ENCODE peak calls at places on chromosomes 4 and X, in four cellular contexts. P is HCT116, H is GM23338, L is PC-3. N is an unnamed sample.

GRCh38 chr4:184016742-184017668 is 111.9 kb downstream of the STOX2 start:
- DNase-seq in P (no peak), H (no peak), L (no peak), N (no peak)

GRCh38 chr4:123997116-123997515 is 600.5 kb downstream of the SPRY1 start:
- DNase-seq in P (peak; percentile 4), H (peak; percentile 10), L (peak; percentile 6), N (no peak)

GRCh38 chr4:122914292-122914904 is 8.0 kb downstream of the NUDT6 start:
- DNase-seq in P (no peak), H (peak; percentile 43), L (peak; percentile 58), N (peak; percentile 78)

GRCh38 chr4:53551281-53551864 is 39.9 kb downstream of the LNX1 start:
- DNase-seq in P (no peak), H (no peak), L (no peak), N (no peak)

GRCh38 chr4:85898236-85898635 is 423.3 kb downstream of the ARHGAP24 start:
- DNase-seq in P (no peak), H (no peak), L (no peak), N (no peak)

GRCh38 chr4:78024085-78024484 is 33.0 kb upstream of the FRAS1 start:
- DNase-seq in P (no peak), H (no peak), L (no peak), N (no peak)

GRCh38 chr4:85153221-85153620 is 186.7 kb upstream of the WDFY3 start:
- DNase-seq in P (no peak), H (no peak), L (no peak), N (no peak)

GRCh38 chr4:118363166-118363565 is 10.4 kb upstream of the PRSS12 start:
- DNase-seq in P (no peak), H (no peak), L (no peak), N (no peak)

GRCh38 chr4:145099653-145100052 is 1.5 kb downstream of the ABCE1 start:
- DNase-seq in P (no peak), H (no peak), L (peak; percentile 35), N (peak; percentile 72)

GRCh38 chr4:125420499-125420898 is 105.7 kb downstream of the FAT4 start:
- DNase-seq in P (no peak), H (no peak), L (no peak), N (no peak)

GRCh38 chrX:139423186-139423585 is 107.4 kb upstream of the F9 start:
- DNase-seq in P (no peak), H (no peak), L (no peak), N (no peak)

GRCh38 chrX:40644821-40645358 is 2.5 kb downstream of the CXorf38 start:
- DNase-seq in P (no peak), H (no peak), L (peak; percentile 72), N (peak; percentile 80)

GRCh38 chrX:153378607-153379006 is 22.5 kb downstream of the PNMA6E start:
- DNase-seq in P (no peak), H (no peak), L (no peak), N (no peak)

GRCh38 chrX:9670136-9670905 is 95.3 kb downstream of the GPR143 start:
- DNase-seq in P (no peak), H (no peak), L (no peak), N (no peak)

GRCh38 chr4:118124977-118125376 is 90.7 kb downstream of the NDST3 start:
- DNase-seq in P (no peak), H (no peak), L (no peak), N (no peak)

GRCh38 chr4:106851686-106852085 is 184.4 kb downstream of the DKK2 start:
- DNase-seq in P (no peak), H (no peak), L (no peak), N (no peak)

GRCh38 chrX:19063030-19063429 is 59.2 kb downstream of the ADGRG2 start:
- DNase-seq in P (no peak), H (no peak), L (peak; percentile 48), N (no peak)

GRCh38 chrX:155246748-155247147 is 17.5 kb downstream of the RAB39B start:
- DNase-seq in P (no peak), H (no peak), L (no peak), N (no peak)

GRCh38 chr4:337932-338758 is 531 bp downstream of the ZNF141 start:
- DNase-seq in P (no peak), H (no peak), L (no peak), N (peak; percentile 58)

GRCh38 chr4:60724623-60725022 is 475.5 kb upstream of the ADGRL3 start:
- DNase-seq in P (no peak), H (peak; percentile 8), L (peak; percentile 92), N (no peak)

GRCh38 chr4:3415471-3416141 is 26.2 kb upstream of the HGFAC start:
- DNase-seq in P (no peak), H (no peak), L (no peak), N (no peak)

GRCh38 chrX:2629316-2630168 is 61.6 kb upstream of the CD99 start:
- DNase-seq in P (no peak), H (no peak), L (no peak), N (peak; percentile 87)

GRCh38 chr4:7428261-7429068 is 6.3 kb downstream of the PSAPL1 start:
- DNase-seq in P (no peak), H (peak; percentile 45), L (no peak), N (no peak)

GRCh38 chr4:21991050-21991449 is 42.5 kb upstream of the KCNIP4 start:
- DNase-seq in P (no peak), H (no peak), L (no peak), N (no peak)

GRCh38 chr4:84279678-84280077 is 219.4 kb downstream of the NKX6-1 start:
- DNase-seq in P (no peak), H (no peak), L (peak; percentile 30), N (no peak)

GRCh38 chrX:24846551-24847170 is 152.9 kb downstream of the POLA1 start:
- DNase-seq in P (no peak), H (no peak), L (no peak), N (no peak)

GRCh38 chr4:108690738-108691137 is 40.3 kb downstream of the OSTC start:
- DNase-seq in P (no peak), H (no peak), L (no peak), N (no peak)

GRCh38 chrX:113370001-113370400 is 529.4 kb upstream of the AMOT start:
- DNase-seq in P (no peak), H (peak; percentile 2), L (no peak), N (no peak)

GRCh38 chr4:118967393-118967792 is 78.7 kb downstream of the SYNPO2 start:
- DNase-seq in P (no peak), H (no peak), L (no peak), N (no peak)

GRCh38 chr4:40576651-40577480 is 52.8 kb downstream of the RBM47 start:
- DNase-seq in P (peak; percentile 66), H (peak; percentile 41), L (peak; percentile 88), N (no peak)

GRCh38 chr4:156924774-156925173 is 46.8 kb downstream of the PDGFC start:
- DNase-seq in P (no peak), H (no peak), L (peak; percentile 3), N (no peak)

GRCh38 chrX:110851780-110852179 is 56.2 kb upstream of the CHRDL1 start:
- DNase-seq in P (no peak), H (no peak), L (peak; percentile 19), N (no peak)

GRCh38 chr4:187321741-187322140 is 598.1 kb upstream of the FAT1 start:
- DNase-seq in P (no peak), H (no peak), L (no peak), N (no peak)

GRCh38 chrX:12309040-12309732 is 170.9 kb downstream of the FRMPD4 start:
- DNase-seq in P (no peak), H (no peak), L (peak; percentile 85), N (no peak)

GRCh38 chrX:47815901-47816845 is 20.5 kb upstream of the ZNF81 start:
- DNase-seq in P (no peak), H (peak; percentile 62), L (no peak), N (no peak)

DNA sequence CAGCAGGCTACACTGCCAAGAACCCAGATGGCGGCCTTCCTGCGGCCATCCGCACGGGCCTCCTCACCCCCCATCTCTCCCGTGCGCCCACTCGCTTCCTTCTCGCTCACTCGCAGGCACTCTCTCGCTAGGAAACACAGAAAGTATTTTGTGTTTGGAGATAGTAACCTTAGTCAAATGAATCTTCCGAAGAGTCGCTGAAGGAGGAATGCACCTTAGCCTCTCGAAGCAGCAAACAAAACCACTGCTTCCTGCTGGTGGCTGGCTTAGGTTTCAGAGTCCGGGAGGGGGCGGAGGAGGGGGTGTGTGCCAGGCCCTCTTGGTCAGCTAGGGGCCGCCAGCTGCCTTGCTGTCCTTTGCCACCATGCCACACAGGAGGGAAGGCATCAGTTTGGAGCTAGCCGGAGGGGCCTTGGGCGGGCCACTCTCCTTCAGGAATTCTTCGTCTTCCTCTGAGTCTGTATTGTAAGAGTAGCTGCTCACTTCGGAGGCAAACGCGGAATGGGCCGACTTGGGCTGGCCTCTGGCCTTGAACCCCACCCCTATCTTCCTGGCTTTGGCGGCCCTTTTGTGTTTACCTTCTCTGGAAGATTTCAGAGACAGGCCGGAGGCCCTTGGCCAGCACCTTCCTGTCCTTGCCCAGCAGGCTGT is 73.2 kb upstream of the UCP1 start:
- DNase-seq in P (no peak), H (peak; percentile 75), L (no peak), N (peak; percentile 39)
- H3K4me3 ChIP-seq in P (no peak overlapping the region), H (no peak overlapping the region), L (no peak overlapping the region), N (no peak overlapping the region)

GRCh38 chr4:39285111-39285795 is 80.9 kb downstream of the RFC1 start:
- DNase-seq in P (no peak), H (no peak), L (no peak), N (no peak)
- H3K9me2 ChIP-seq in P (no peaks in the 10 kb centered on the region), H (no peaks in the 10 kb centered on the region), L (no peaks in the 10 kb centered on the region), N (no peaks in the 10 kb centered on the region)

DNA sequence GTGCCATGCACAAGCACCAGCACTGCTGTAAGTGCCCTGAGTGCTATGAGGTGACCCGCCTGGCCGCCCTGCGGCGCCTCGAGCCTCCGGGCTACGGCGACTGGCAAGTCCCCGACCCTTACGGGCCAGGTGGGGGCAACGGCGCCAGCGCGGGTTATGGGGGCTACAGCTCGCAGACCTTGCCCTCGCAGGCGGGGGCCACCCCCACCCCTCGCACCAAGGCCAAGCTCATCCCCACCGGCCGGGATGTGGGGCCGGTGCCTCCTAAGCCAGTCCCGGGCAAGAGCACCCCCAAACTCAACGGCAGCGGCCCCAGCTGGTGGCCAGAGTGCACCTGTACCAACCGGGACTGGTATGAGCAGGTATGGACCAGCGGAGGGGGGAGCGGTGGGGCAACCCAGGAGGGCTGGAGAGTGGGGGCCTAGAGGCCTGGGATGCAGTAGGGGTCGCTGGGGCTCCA is 592 bp downstream of the DLG3 start:
- DNase-seq in P (no peak), H (peak; percentile 24), L (no peak), N (peak; percentile 28)
- H3K4me3 ChIP-seq in P (no peak overlapping the region), H (peak overlapping the region; percentile 55), L (no peak overlapping the region), N (no peak overlapping the region)

GRCh38 chr4:93876739-93877138 is 48.2 kb downstream of the ATOH1 start:
- DNase-seq in P (no peak), H (no peak), L (no peak), N (no peak)
- H3K9me2 ChIP-seq in P (no peaks in the 10 kb centered on the region), H (no peaks in the 10 kb centered on the region), L (no peaks in the 10 kb centered on the region), N (no peaks in the 10 kb centered on the region)

N was measured in Karpas-422.